ENCODE peak calls at places on chromosomes 16 and 17, in five cellular contexts. D, N, C, F and M are unnamed samples.

GRCh38 chr17:79929257-79930076 is 90.2 kb upstream of the CBX4 start:
- DNase-seq in N (no peak), D (no peak), C (no peak), F (no peak), M (no peak)

GRCh38 chr17:63740464-63741181 is 976 bp downstream of the STRADA start:
- DNase-seq in N (no peak), F (peak; percentile 35), C (no peak), D (no peak), M (no peak)

GRCh38 chr17:72618018-72618509 is 474.4 kb downstream of the SLC39A11 start:
- DNase-seq in F (peak; percentile 40), N (no peak), C (peak; percentile 70), D (peak; percentile 97), M (no peak)

GRCh38 chr17:17587614-17588336 is 3.7 kb downstream of the PEMT start:
- DNase-seq in C (no peak), N (no peak), D (no peak), F (no peak), M (no peak)

GRCh38 chr17:81911277-81911961 is at the start of gene PCYT2:
- DNase-seq in N (peak; percentile 89), C (peak; percentile 99), D (peak; percentile 94), F (peak; percentile 93), M (peak; percentile 83)

GRCh38 chr16:75486014-75486404 is 9.2 kb downstream of the CHST6 start:
- DNase-seq in N (no peak), D (peak; percentile 64), F (peak; percentile 69), C (no peak), M (no peak)

GRCh38 chr16:26344976-26345375 is 653.2 kb downstream of the HS3ST4 start:
- DNase-seq in C (no peak), F (no peak), N (no peak), D (no peak), M (no peak)

GRCh38 chr16:64489449-64489848 is 632.4 kb downstream of the CDH11 start:
- DNase-seq in N (no peak), D (no peak), F (no peak), C (no peak), M (no peak)

GRCh38 chr17:82247175-82247823 is 18.5 kb downstream of the SLC16A3 start:
- DNase-seq in D (no peak), F (no peak), C (no peak), N (no peak), M (no peak)